ENCODE peak calls at places on chromosome 19, in four cellular contexts. D is tibial artery, K is Calu3, L is RWPE1. O is an unnamed sample.

GRCh38 chr19:7904074-7905020 is 670 bp downstream of the MAP2K7 start:
- DNase-seq in D (peak; percentile 81), K (no peak), L (peak; percentile 45), O (peak; percentile 29)

GRCh38 chr19:49614096-49614857 is 23.3 kb downstream of the PRR12 start:
- DNase-seq in D (no peak), K (no peak), L (peak; percentile 38), O (peak; percentile 85)

GRCh38 chr19:1252221-1252817 is 3.9 kb downstream of the MIDN start:
- DNase-seq in D (peak; percentile 98), K (peak; percentile 78), L (peak; percentile 54), O (peak; percentile 99)

GRCh38 chr19:54415208-54415900 is at the start of gene TTYH1:
- DNase-seq in D (no peak), K (no peak), L (no peak), O (no peak)

GRCh38 chr19:50313812-50314536 is 15.2 kb downstream of the KCNC3 start:
- DNase-seq in D (no peak), K (no peak), L (no peak), O (no peak)

GRCh38 chr19:38837304-38837626 is 5.7 kb upstream of the ECH1 start:
- DNase-seq in D (no peak), K (no peak), L (no peak), O (no peak)

GRCh38 chr19:49801966-49802661 is 11.0 kb downstream of the FUZ start:
- DNase-seq in D (peak; percentile 94), K (no peak), L (no peak), O (peak; percentile 28)

GRCh38 chr19:4375620-4376228 is 24.6 kb downstream of the SH3GL1 start:
- DNase-seq in D (peak; percentile 89), K (peak; percentile 61), L (no peak), O (peak; percentile 70)

GRCh38 chr19:39405261-39405912 is 1.3 kb upstream of the ZFP36 start:
- DNase-seq in D (no peak), K (no peak), L (no peak), O (no peak)

GRCh38 chr19:49533551-49534488 is 6.0 kb downstream of the RCN3 start:
- DNase-seq in D (peak; percentile 87), K (peak; percentile 83), L (peak; percentile 73), O (peak; percentile 75)

GRCh38 chr19:6105444-6105843 is 4.9 kb downstream of the RFX2 start:
- DNase-seq in D (no peak), K (no peak), L (no peak), O (no peak)

GRCh38 chr19:4454952-4455738 is 2.4 kb downstream of the UBXN6 start:
- DNase-seq in D (no peak), K (no peak), L (peak; percentile 81), O (peak; percentile 40)